ENCODE peak calls at places on chromosome 5, in seven cellular contexts. K is GM12878, F is GM12891, V is uterus, O is testis, R is right lobe of liver, G is suprapubic skin. E is an unnamed sample.

GRCh38 chr5:106292654-106293053 is 1378.1 kb downstream of the EFNA5 start:
- DNase-seq in K (no peak), F (no peak), V (no peak), O (no peak), R (no peak), G (no peak), E (no peak)

GRCh38 chr5:66987949-66988838 is 208.4 kb downstream of the CD180 start:
- DNase-seq in K (no peak), F (no peak), V (no peak), O (no peak), R (no peak), G (no peak), E (no peak)

GRCh38 chr5:57335092-57335491 is 147.5 kb downstream of the ACTBL2 start:
- DNase-seq in K (no peak), F (no peak), V (no peak), O (no peak), R (no peak), G (no peak), E (no peak)

GRCh38 chr5:141940695-141941271 is 17.1 kb downstream of the DELE1 start:
- DNase-seq in K (no peak), F (no peak), V (no peak), O (no peak), R (no peak), G (no peak), E (no peak)

GRCh38 chr5:145681686-145682085 is 153.5 kb downstream of the PRELID2 start:
- DNase-seq in K (peak), F (peak), V (peak), O (peak), R (peak), G (no peak), E (peak)

GRCh38 chr5:110477923-110478322 is 248.5 kb downstream of the TMEM232 start:
- DNase-seq in K (no peak), F (no peak), V (no peak), O (no peak), R (no peak), G (no peak), E (no peak)

GRCh38 chr5:96911139-96911538 is 24.7 kb upstream of the LNPEP start:
- DNase-seq in K (no peak), F (no peak), V (no peak), O (no peak), R (no peak), G (no peak), E (no peak)

GRCh38 chr5:179558912-179559279 is 8.5 kb downstream of the RUFY1 start:
- DNase-seq in K (no peak), F (no peak), V (no peak), O (peak), R (no peak), G (peak), E (peak)

GRCh38 chr5:61289241-61289640 is 42.8 kb upstream of the ZSWIM6 start:
- DNase-seq in K (no peak), F (no peak), V (no peak), O (no peak), R (no peak), G (no peak), E (no peak)

GRCh38 chr5:111461261-111461671 is 51.1 kb downstream of the STARD4 start:
- DNase-seq in K (no peak), F (no peak), V (no peak), O (no peak), R (no peak), G (no peak), E (no peak)

GRCh38 chr5:180006116-180006515 is 65.4 kb downstream of the RNF130 start:
- DNase-seq in K (no peak), F (no peak), V (no peak), O (no peak), R (no peak), G (no peak), E (no peak)

GRCh38 chr5:139760066-139761056 is 35.2 kb upstream of the PSD2 start:
- DNase-seq in K (no peak), F (no peak), V (no peak), O (no peak), R (no peak), G (no peak), E (no peak)

GRCh38 chr5:55600536-55601208 is 65.9 kb upstream of the PLPP1 start:
- DNase-seq in K (no peak), F (peak), V (peak), O (no peak), R (no peak), G (no peak), E (no peak)

GRCh38 chr5:132873119-132873929 is at the start of gene LEAP2:
- DNase-seq in K (no peak), F (no peak), V (no peak), O (peak), R (peak), G (no peak), E (peak)

GRCh38 chr5:96431376-96432244 is 1.4 kb downstream of the PCSK1 start:
- DNase-seq in K (no peak), F (no peak), V (no peak), O (no peak), R (no peak), G (no peak), E (peak)

GRCh38 chr5:125409496-125410351 is 663.3 kb upstream of the ZNF608 start:
- DNase-seq in K (no peak), F (no peak), V (no peak), O (no peak), R (no peak), G (no peak), E (no peak)

GRCh38 chr5:178839319-178839704 is 20.4 kb upstream of the ZNF354B start:
- DNase-seq in K (no peak), F (no peak), V (no peak), O (peak), R (peak), G (no peak), E (peak)

GRCh38 chr5:98928802-98929122 is at the start of gene CHD1:
- DNase-seq in K (no peak), F (peak), V (peak), O (peak), R (peak), G (peak), E (peak)
- TF ChIP-seq POLR2A in K (peak), F (peak), V (peak), O (no peak), R (peak), G (no peak), E (peak)

DNA sequence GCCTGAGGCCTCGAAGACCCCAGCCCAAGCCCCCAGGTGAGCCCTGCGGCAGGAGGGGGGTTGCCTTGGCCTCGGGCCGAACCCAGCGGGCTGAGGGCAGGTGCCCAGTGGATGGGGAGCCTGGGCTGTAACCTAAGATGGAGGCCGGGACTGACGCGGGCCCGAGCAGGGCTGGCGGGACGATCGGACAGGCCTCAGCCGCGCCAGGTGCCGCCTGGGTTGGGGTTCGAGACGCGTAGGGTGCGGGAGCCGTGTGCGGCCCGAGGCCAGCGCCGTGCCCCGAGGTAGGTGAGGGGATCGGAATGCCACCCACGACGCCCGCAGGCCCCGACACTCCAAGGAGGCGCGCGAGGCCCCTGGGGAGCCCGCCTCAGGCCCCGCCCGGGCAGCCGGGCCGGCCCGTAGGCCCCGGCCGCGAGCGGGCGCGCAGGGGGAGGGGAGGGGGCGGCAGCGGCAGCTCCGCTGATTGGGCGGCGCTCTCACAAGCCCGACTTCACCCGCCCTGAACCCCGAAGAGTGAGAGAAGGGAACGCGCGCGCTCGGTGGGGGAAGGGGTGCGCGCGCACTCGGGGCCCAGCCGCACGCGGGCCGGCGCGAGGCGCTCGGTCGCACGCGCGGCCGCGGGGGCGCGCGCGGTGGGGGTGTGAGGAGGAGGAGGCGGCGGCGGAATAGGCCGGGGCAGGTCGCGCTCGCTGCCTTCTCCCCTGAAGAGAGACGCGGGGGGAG is at the start of gene NSD1:
- DNase-seq in K (peak), F (peak), V (peak), O (peak), R (peak), G (peak), E (peak)
- TF ChIP-seq POLR2A in K (peak), F (peak), V (peak), O (peak), R (peak), G (no peak), E (peak)

GRCh38 chr5:54517512-54518145 is at the start of gene SNX18:
- DNase-seq in K (peak), F (peak), V (peak), O (peak), R (peak), G (peak), E (peak)
- TF ChIP-seq POLR2A in K (peak), F (no peak), V (peak), O (no peak), R (peak), G (no peak), E (peak)

GRCh38 chr5:149062371-149063016 is 368 bp downstream of the SH3TC2 start:
- DNase-seq in K (no peak), F (no peak), V (peak), O (no peak), R (no peak), G (no peak), E (no peak)
- TF ChIP-seq POLR2A in K (no peak), F (no peak), V (no peak), O (no peak), R (no peak), G (no peak), E (no peak)

GRCh38 chr5:90530736-90531487 is 1.5 kb upstream of the LYSMD3 start:
- DNase-seq in K (no peak), F (no peak), V (peak), O (peak), R (no peak), G (no peak), E (peak)

GRCh38 chr5:90529939-90530677 is 724 bp upstream of the LYSMD3 start:
- DNase-seq in K (peak), F (no peak), V (peak), O (peak), R (peak), G (no peak), E (peak)

GRCh38 chr5:90533794-90534193 is 4.4 kb upstream of the LYSMD3 start:
- DNase-seq in K (no peak), F (no peak), V (no peak), O (no peak), R (no peak), G (no peak), E (no peak)

GRCh38 chr5:90528704-90529233 is 615 bp downstream of the LYSMD3 start:
- DNase-seq in K (no peak), F (peak), V (peak), O (no peak), R (no peak), G (no peak), E (peak)

GRCh38 chr5:90529234-90529938 is at the start of gene LYSMD3:
- DNase-seq in K (peak), F (peak), V (peak), O (peak), R (peak), G (peak), E (peak)
- TF ChIP-seq POLR2A in K (peak), F (peak), V (peak), O (no peak), R (peak), G (peak), E (peak)

DNA sequence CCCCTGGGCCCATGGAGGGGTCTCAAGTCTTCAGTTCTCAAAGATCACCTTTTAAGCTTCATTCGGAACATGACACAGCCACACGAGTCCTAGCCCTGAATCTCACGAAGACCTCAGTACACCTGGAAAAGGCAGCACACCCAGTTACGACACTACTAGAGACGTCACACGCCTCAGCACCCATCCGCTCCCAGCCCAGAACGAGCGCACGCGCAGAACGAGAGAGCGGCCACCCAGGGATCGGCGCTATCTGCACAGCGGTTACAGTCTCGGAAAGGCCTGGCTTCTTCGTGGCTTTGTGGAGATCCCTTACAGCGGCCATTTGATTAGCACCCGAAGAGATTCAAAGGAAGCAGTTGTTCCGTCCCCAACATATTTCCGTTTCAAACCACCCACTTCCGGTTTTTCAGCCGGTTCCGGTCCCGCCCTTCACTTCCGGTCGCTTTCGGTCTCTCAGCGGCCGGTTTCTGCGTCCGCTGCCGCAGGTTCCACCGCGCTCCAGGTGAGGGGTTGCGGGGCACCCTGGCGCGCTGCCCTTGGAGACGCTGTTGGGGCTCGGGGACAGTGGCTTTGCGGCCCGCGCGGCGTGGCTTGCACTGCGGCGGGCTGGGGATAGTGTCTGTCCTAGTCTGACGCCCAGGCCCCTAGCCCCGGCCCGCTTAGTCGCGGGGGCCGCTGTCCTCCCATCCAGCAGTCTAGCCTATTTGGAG is at the start of gene UBLCP1:
- DNase-seq in K (peak), F (peak), V (peak), O (peak), R (peak), G (peak), E (peak)
- TF ChIP-seq POLR2A in K (peak), F (peak), V (no peak), O (no peak), R (peak), G (no peak), E (peak)